ENCODE peak calls at places on chromosome 10, in seven cellular contexts. J is naive thymus-derived CD4-positive, alpha-beta T cell; G is body of pancreas; L is Peyer's patch; U is adipocyte; R is cardiac muscle cell; S is heart right ventricle. F is an unnamed sample. For H3K4me1, the result is how much of the 10 kb centered on the place peaks cover.

GRCh38 chr10:109889867-109890266 is 33.4 kb downstream of the XPNPEP1 start:
- DNase-seq in R (no peak), S (no peak), G (no peak), L (no peak), U (peak), J (no peak), F (no peak)

GRCh38 chr10:13458107-13458761 is 70.6 kb downstream of the BEND7 start:
- DNase-seq in G (no peak), R (no peak), J (no peak), S (no peak), U (no peak), L (no peak), F (no peak)

GRCh38 chr10:18230794-18231193 is 90.6 kb downstream of the CACNB2 start:
- DNase-seq in J (no peak), L (no peak), S (no peak), U (peak), R (no peak), G (no peak), F (no peak)

GRCh38 chr10:73899401-73899780 is 11.5 kb upstream of the PLAU start:
- DNase-seq in G (peak), L (no peak), U (peak), S (no peak), J (no peak), R (no peak), F (no peak)

GRCh38 chr10:132497788-132498561 is 39.6 kb upstream of the INPP5A start:
- DNase-seq in S (no peak), U (no peak), L (no peak), R (no peak), J (no peak), G (no peak), F (no peak)

GRCh38 chr10:131237991-131238651 is 73.4 kb downstream of the TCERG1L start:
- DNase-seq in J (no peak), U (no peak), G (no peak), L (no peak), S (no peak), R (no peak), F (no peak)

GRCh38 chr10:132387723-132388210 is 9.2 kb upstream of the PWWP2B start:
- DNase-seq in S (peak), U (peak), G (peak), J (peak), L (peak), R (peak), F (peak)

GRCh38 chr10:87816842-87817178 is 1.2 kb downstream of the ATAD1 start:
- DNase-seq in R (no peak), L (no peak), S (no peak), G (no peak), J (no peak), U (peak), F (no peak)

GRCh38 chr10:23432639-23433038 is 6.2 kb upstream of the OTUD1 start:
- DNase-seq in J (no peak), L (no peak), G (no peak), S (no peak), U (no peak), R (no peak), F (no peak)

GRCh38 chr10:28331821-28332220 is 29.0 kb upstream of the MPP7 start:
- DNase-seq in U (peak), G (peak), R (no peak), L (no peak), J (no peak), S (no peak), F (peak)

GRCh38 chr10:63458177-63458576 is 7.6 kb downstream of the JMJD1C start:
- DNase-seq in U (no peak), R (no peak), S (no peak), G (no peak), J (no peak), L (no peak), F (no peak)

GRCh38 chr10:78371118-78371517 is 337.5 kb downstream of the RPS24 start:
- DNase-seq in R (no peak), G (peak), S (no peak), L (no peak), U (no peak), J (no peak), F (no peak)

GRCh38 chr10:29980084-29980483 is 79.3 kb downstream of the JCAD start:
- DNase-seq in R (no peak), S (peak), U (no peak), G (peak), J (no peak), L (no peak), F (no peak)

GRCh38 chr10:78336402-78336791 is 302.7 kb downstream of the RPS24 start:
- DNase-seq in G (no peak), L (peak), R (no peak), S (no peak), U (peak), J (no peak), F (no peak)

GRCh38 chr10:84138478-84139125 is 707 bp upstream of the GHITM start:
- DNase-seq in R (no peak), J (no peak), S (no peak), U (no peak), G (peak), L (peak), F (no peak)

GRCh38 chr10:121774813-121775212 is 153.0 kb downstream of the ATE1 start:
- DNase-seq in G (no peak), J (no peak), R (no peak), S (no peak), L (no peak), U (peak), F (no peak)

GRCh38 chr10:124045794-124046355 is 47.5 kb downstream of the CHST15 start:
- DNase-seq in U (no peak), J (no peak), L (no peak), S (no peak), G (no peak), R (no peak), F (no peak)

GRCh38 chr10:30170814-30171213 is 111.4 kb upstream of the JCAD start:
- DNase-seq in G (no peak), J (no peak), R (no peak), U (peak), L (no peak), S (no peak), F (no peak)

GRCh38 chr10:129993621-129994020 is 29.5 kb upstream of the EBF3 start:
- DNase-seq in L (no peak), U (peak), R (no peak), J (no peak), S (no peak), G (no peak), F (no peak)

GRCh38 chr10:59844436-59844835 is 61.9 kb downstream of the CCDC6 start:
- DNase-seq in J (no peak), R (no peak), U (no peak), G (no peak), L (no peak), S (no peak), F (no peak)

GRCh38 chr10:102645388-102645740 is 1.1 kb downstream of the TRIM8 start:
- DNase-seq in L (peak), J (peak), G (peak), R (peak), U (no peak), S (peak), F (peak)
- H3K4me1 ChIP-seq in L (under half), J (under half), G (under half), R (under half), U (under half), S (under half), F (under half)

GRCh38 chr10:44398271-44398670 is 13.4 kb upstream of the CXCL12 start:
- DNase-seq in U (no peak), R (no peak), S (no peak), L (no peak), G (no peak), J (no peak), F (no peak)

GRCh38 chr10:44397476-44398225 is 12.8 kb upstream of the CXCL12 start:
- DNase-seq in G (no peak), R (no peak), L (no peak), U (peak), S (no peak), J (no peak), F (no peak)

GRCh38 chr10:44398747-44399477 is 14.0 kb upstream of the CXCL12 start:
- DNase-seq in U (no peak), S (no peak), G (no peak), J (no peak), L (no peak), R (no peak), F (no peak)

GRCh38 chr10:44400553-44400952 is 15.7 kb upstream of the CXCL12 start:
- DNase-seq in R (no peak), L (no peak), G (no peak), U (no peak), S (no peak), J (no peak), F (no peak)

DNA sequence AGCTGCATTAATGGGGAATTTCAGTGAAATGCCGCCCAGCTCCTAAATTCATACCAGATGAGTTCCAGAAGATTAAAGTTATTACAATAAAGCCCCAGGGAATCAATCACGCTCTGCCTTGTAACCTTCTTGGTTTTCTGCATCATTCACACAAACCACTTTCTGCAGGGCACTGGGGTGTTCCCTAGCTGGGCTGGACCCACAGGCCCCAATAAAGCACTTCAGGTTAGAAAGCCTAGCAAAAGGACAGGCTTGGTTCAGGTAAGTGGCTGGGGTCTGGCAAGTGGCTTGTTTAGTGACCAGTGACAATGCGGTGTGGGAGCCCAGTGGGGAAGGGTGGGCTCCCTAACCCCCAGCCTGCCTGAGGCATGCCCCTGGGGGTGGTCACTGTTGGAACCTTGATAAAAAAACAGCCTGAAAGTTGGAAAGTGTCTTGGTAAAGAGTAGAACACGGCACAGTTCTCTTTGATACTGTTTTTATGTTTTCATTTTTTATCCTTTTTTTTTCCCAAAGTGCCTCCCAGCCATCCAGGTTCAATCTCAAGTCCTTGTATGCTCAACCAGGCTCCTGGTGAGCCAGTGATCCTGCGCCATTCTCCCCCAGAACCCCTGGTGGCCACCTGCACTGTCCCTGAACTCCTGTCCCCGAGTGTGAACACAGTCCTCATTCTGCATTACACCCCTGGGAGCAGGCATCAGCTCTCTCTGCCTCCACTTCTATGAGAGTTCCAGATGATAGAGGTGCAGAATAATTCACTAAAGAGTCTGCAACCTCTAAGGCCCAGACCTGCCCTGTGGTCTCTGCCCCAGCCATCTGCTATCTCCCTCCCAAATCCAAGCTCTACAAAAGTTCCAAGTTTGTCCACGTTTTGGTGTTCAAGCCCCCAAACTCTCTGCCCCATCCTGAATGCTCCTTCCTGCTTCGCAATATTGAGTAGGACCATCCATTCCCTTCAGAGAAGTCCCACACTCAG is 14.9 kb upstream of the CXCL12 start:
- DNase-seq in U (peak), G (no peak), S (no peak), J (no peak), L (no peak), R (no peak), F (no peak)
- H3K4me1 ChIP-seq in U (under half), G (under half), S (under half), J (under half), L (under half), R (under half), F (under half)

GRCh38 chr10:34249634-34250033 is 565.5 kb downstream of the PARD3 start:
- DNase-seq in L (no peak), U (no peak), G (no peak), R (no peak), J (no peak), S (no peak), F (no peak)
- H3K4me1 ChIP-seq in L (under half), U (under half), G (under half), R (under half), J (under half), S (under half), F (under half)

DNA sequence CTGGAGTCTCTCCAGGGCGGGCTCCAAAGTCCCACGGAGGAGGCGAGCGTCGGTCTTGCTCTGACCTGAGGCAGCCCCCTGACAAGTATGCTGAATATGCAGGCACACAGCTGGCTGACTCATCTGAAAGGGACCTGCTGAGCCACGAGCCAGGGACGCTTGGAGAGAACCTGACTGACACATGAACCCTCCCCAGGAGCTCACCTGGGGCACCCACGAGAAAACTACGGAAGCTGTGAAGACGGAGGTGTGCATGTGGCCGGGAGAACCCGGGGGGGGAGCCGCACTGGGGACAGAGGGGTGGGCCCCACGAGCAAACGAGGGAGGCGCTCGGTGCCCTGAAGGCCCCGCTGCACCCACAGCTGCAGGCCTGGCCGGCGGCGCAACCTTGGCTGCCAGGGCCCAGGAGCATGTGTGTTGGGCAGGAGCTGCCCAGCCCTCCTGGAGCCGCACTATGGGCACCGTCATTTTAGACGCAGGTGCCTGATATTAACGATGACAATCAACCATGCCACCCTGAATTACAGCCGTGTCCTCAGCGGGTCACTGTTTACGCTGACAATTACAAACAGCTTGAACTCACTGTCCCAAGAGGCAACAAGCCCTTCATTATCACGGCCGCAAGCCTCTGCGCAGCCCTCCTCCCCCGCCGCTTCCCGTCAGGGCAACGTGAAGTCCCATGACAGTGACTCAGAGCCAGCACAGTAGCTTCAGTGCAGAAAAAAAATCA is 64.7 kb downstream of the DIP2C start:
- DNase-seq in J (no peak), R (peak), S (peak), G (peak), L (peak), U (peak), F (no peak)
- H3K4me1 ChIP-seq in J (under half), R (under half), S (half or more), G (under half), L (under half), U (under half), F (under half)

GRCh38 chr10:33279276-33279675 is 55.2 kb downstream of the NRP1 start:
- DNase-seq in R (no peak), U (no peak), J (no peak), L (no peak), S (no peak), G (no peak), F (no peak)

GRCh38 chr10:33274096-33274785 is 60.2 kb downstream of the NRP1 start:
- DNase-seq in J (no peak), U (no peak), S (no peak), R (no peak), L (no peak), G (no peak), F (no peak)

GRCh38 chr10:33276282-33276923 is 58.1 kb downstream of the NRP1 start:
- DNase-seq in L (no peak), R (no peak), G (no peak), J (no peak), U (no peak), S (no peak), F (no peak)

GRCh38 chr10:33279791-33280190 is 54.7 kb downstream of the NRP1 start:
- DNase-seq in L (no peak), S (no peak), G (no peak), R (no peak), U (peak), J (no peak), F (no peak)

GRCh38 chr10:33277135-33277536 is 57.3 kb downstream of the NRP1 start:
- DNase-seq in J (no peak), R (peak), G (peak), L (peak), S (peak), U (peak), F (no peak)
- H3K4me1 ChIP-seq in J (under half), R (under half), G (under half), L (under half), S (half or more), U (half or more), F (under half)

F was measured in CD4-positive, alpha-beta memory T cell.